ENCODE peak calls at places on chromosome 17, in ten cellular contexts. V is suprapubic skin, L is A549, O is uterus, Z is testis, E is tibial nerve, P is Peyer's patch, N is body of pancreas, J is HCT116, G is sigmoid colon. M is an unnamed sample.

GRCh38 chr17:1872976-1873375 is 43.2 kb downstream of the RPA1 start:
- DNase-seq in V (no peak), L (no peak), O (no peak), Z (no peak), E (no peak), P (no peak), N (no peak), J (no peak), G (no peak), M (no peak)

GRCh38 chr17:37450090-37450489 is 39.6 kb upstream of the DUSP14 start:
- DNase-seq in V (no peak), L (no peak), O (no peak), Z (no peak), E (no peak), P (no peak), N (no peak), J (no peak), G (no peak), M (no peak)

GRCh38 chr17:78396436-78397335 is 18.2 kb downstream of the PGS1 start:
- DNase-seq in V (no peak), L (no peak), O (no peak), Z (no peak), E (no peak), P (no peak), N (peak; percentile 74), J (no peak), G (no peak), M (no peak)

GRCh38 chr17:37031493-37032083 is 82.8 kb downstream of the AATF start:
- DNase-seq in V (no peak), L (no peak), O (no peak), Z (no peak), E (no peak), P (no peak), N (no peak), J (no peak), G (no peak), M (no peak)

GRCh38 chr17:19346351-19347255 is 15.9 kb downstream of the B9D1 start:
- DNase-seq in V (peak; percentile 86), L (peak; percentile 84), O (peak; percentile 84), Z (peak; percentile 72), E (peak; percentile 80), P (peak; percentile 44), N (peak; percentile 10), J (peak; percentile 23), G (peak; percentile 89), M (peak; percentile 42)

GRCh38 chr17:28735242-28735722 is 6.7 kb downstream of the NEK8 start:
- DNase-seq in V (no peak), L (peak; percentile 56), O (no peak), Z (no peak), E (no peak), P (no peak), N (no peak), J (no peak), G (no peak), M (no peak)

GRCh38 chr17:38507921-38508569 is 79.8 kb downstream of the ARHGAP23 start:
- DNase-seq in V (no peak), L (no peak), O (no peak), Z (no peak), E (no peak), P (no peak), N (no peak), J (no peak), G (no peak), M (no peak)

GRCh38 chr17:6676802-6677157 is 25.2 kb downstream of the C17orf100 start:
- DNase-seq in V (no peak), L (no peak), O (no peak), Z (no peak), E (no peak), P (no peak), N (no peak), J (no peak), G (no peak), M (no peak)

GRCh38 chr17:67518881-67519280 is 141.8 kb downstream of the PITPNC1 start:
- DNase-seq in V (no peak), L (no peak), O (no peak), Z (no peak), E (no peak), P (no peak), N (no peak), J (no peak), G (no peak), M (no peak)

GRCh38 chr17:21354796-21355385 is 21.3 kb upstream of the KCNJ12 start:
- DNase-seq in V (no peak), L (no peak), O (no peak), Z (no peak), E (no peak), P (peak; percentile 32), N (no peak), J (no peak), G (no peak), M (no peak)

GRCh38 chr17:29384901-29385300 is 5.3 kb upstream of the TAOK1 start:
- DNase-seq in V (no peak), L (peak; percentile 66), O (no peak), Z (no peak), E (no peak), P (no peak), N (no peak), J (no peak), G (no peak), M (no peak)

GRCh38 chr17:77728022-77728671 is 230.4 kb upstream of the TNRC6C start:
- DNase-seq in V (no peak), L (peak; percentile 34), O (peak; percentile 69), Z (peak; percentile 34), E (peak; percentile 82), P (no peak), N (no peak), J (peak; percentile 36), G (no peak), M (no peak)

GRCh38 chr17:29835438-29836351 is 94.3 kb downstream of the SSH2 start:
- DNase-seq in V (no peak), L (peak; percentile 13), O (no peak), Z (no peak), E (no peak), P (no peak), N (no peak), J (no peak), G (no peak), M (peak; percentile 39)

GRCh38 chr17:80925668-80926067 is 66.0 kb upstream of the CHMP6 start:
- DNase-seq in V (no peak), L (no peak), O (no peak), Z (no peak), E (no peak), P (peak; percentile 25), N (no peak), J (no peak), G (peak; percentile 52), M (no peak)

GRCh38 chr17:80924111-80924806 is 67.4 kb upstream of the CHMP6 start:
- DNase-seq in V (no peak), L (no peak), O (no peak), Z (no peak), E (no peak), P (peak; percentile 22), N (no peak), J (no peak), G (peak; percentile 56), M (no peak)

GRCh38 chr17:80924807-80925610 is 66.6 kb upstream of the CHMP6 start:
- DNase-seq in V (peak; percentile 75), L (no peak), O (no peak), Z (no peak), E (no peak), P (peak; percentile 22), N (no peak), J (no peak), G (peak; percentile 54), M (no peak)

GRCh38 chr17:80927791-80928216 is 63.8 kb upstream of the CHMP6 start:
- DNase-seq in V (no peak), L (no peak), O (no peak), Z (no peak), E (no peak), P (peak; percentile 37), N (no peak), J (no peak), G (peak; percentile 56), M (no peak)

GRCh38 chr17:80926601-80927250 is 64.9 kb upstream of the CHMP6 start:
- DNase-seq in V (no peak), L (no peak), O (no peak), Z (no peak), E (no peak), P (peak; percentile 31), N (no peak), J (no peak), G (no peak), M (no peak)
- TF ChIP-seq CTCF in V (no peak), L (no peak), O (no peak), Z (no peak), E (no peak), P (no peak), N (no peak), J (no peak), G (no peak), M (no peak)

GRCh38 chr17:54968259-54968953 is at the start of the genes COX11 and STXBP4:
- DNase-seq in V (peak; percentile 95), L (peak; percentile 98), O (peak; percentile 94), Z (peak; percentile 99), E (peak; percentile 89), P (peak; percentile 96), N (peak; percentile 96), J (peak; percentile 98), G (peak; percentile 97), M (peak; percentile 96)
- TF ChIP-seq POLR2A in V (no peak), L (peak; percentile 93), O (peak; percentile 71), Z (peak; percentile 72), E (peak; percentile 72), P (peak; percentile 76), N (peak; percentile 35), J (peak; percentile 97), G (peak; percentile 74), M (peak; percentile 71)

GRCh38 chr17:75318211-75318610 is 29.0 kb upstream of the SLC25A19 start:
- DNase-seq in V (no peak), L (no peak), O (no peak), Z (no peak), E (no peak), P (no peak), N (no peak), J (no peak), G (no peak), M (no peak)

GRCh38 chr17:75317671-75318070 is 28.4 kb upstream of the SLC25A19 start:
- DNase-seq in V (no peak), L (no peak), O (no peak), Z (no peak), E (no peak), P (no peak), N (no peak), J (no peak), G (no peak), M (peak; percentile 65)

GRCh38 chr17:75316253-75316652 is 27.0 kb upstream of the SLC25A19 start:
- DNase-seq in V (no peak), L (no peak), O (no peak), Z (no peak), E (no peak), P (no peak), N (no peak), J (no peak), G (no peak), M (no peak)

GRCh38 chr17:75315541-75316243 is 26.5 kb upstream of the SLC25A19 start:
- DNase-seq in V (no peak), L (no peak), O (no peak), Z (no peak), E (no peak), P (no peak), N (no peak), J (no peak), G (no peak), M (no peak)

GRCh38 chr17:75313941-75314550 is 24.8 kb upstream of the SLC25A19 start:
- DNase-seq in V (no peak), L (no peak), O (no peak), Z (no peak), E (no peak), P (no peak), N (no peak), J (no peak), G (peak; percentile 75), M (peak; percentile 42)
- TF ChIP-seq CTCF in V (no peak), L (no peak), O (no peak), Z (no peak), E (no peak), P (no peak), N (no peak), J (no peak), G (no peak), M (no peak)

GRCh38 chr17:45341389-45342158 is 24.8 kb upstream of the MAP3K14 start:
- DNase-seq in V (no peak), L (peak; percentile 94), O (peak; percentile 47), Z (peak; percentile 26), E (peak; percentile 59), P (no peak), N (no peak), J (peak; percentile 66), G (peak; percentile 68), M (peak; percentile 7)
- TF ChIP-seq POLR2A in V (no peak), L (peak; percentile 91), O (no peak), Z (no peak), E (no peak), P (no peak), N (no peak), J (peak; percentile 69), G (no peak), M (no peak)

M was measured in transverse colon.